ENCODE peak calls at places on chromosomes 4 and X, in nine cellular contexts. One of them, this sample, is unnamed.

GRCh38 chr4:55947254-55947882 is 1.4 kb upstream of the CEP135 start:
- DNase-seq in OCI-LY7: peak
- DNase-seq in GM20000: peak
- DNase-seq in caudate nucleus: no peak
- DNase-seq in upper lobe of right lung: no peak
- DNase-seq in Ammon's horn: no peak
- DNase-seq in activated gamma-delta T cell treated with Interleukin-2 at 50 U/mL for 16 hours: no peak
- DNase-seq in activated CD8-positive, alpha-beta memory T cell treated with anti-CD3 and anti-CD28 coated beads, Interleukin-2, amount 50 U/mL, for 48 hours: no peak
- DNase-seq in NCI-H2029 treated with DMSO at 0.1 percent for 48 hours: no peak
- DNase-seq in this sample: peak

GRCh38 chr4:107034091-107034698 is 1.9 kb downstream of the DKK2 start:
- DNase-seq in OCI-LY7: no peak
- DNase-seq in GM20000: no peak
- DNase-seq in caudate nucleus: peak
- DNase-seq in upper lobe of right lung: peak
- DNase-seq in Ammon's horn: peak
- DNase-seq in activated gamma-delta T cell treated with Interleukin-2 at 50 U/mL for 16 hours: no peak
- DNase-seq in activated CD8-positive, alpha-beta memory T cell treated with anti-CD3 and anti-CD28 coated beads, Interleukin-2, amount 50 U/mL, for 48 hours: peak
- DNase-seq in NCI-H2029 treated with DMSO at 0.1 percent for 48 hours: no peak
- DNase-seq in this sample: no peak

GRCh38 chr4:128880662-128881061 is 71.2 kb downstream of the JADE1 start:
- DNase-seq in OCI-LY7: no peak
- DNase-seq in GM20000: no peak
- DNase-seq in caudate nucleus: no peak
- DNase-seq in upper lobe of right lung: no peak
- DNase-seq in Ammon's horn: no peak
- DNase-seq in activated gamma-delta T cell treated with Interleukin-2 at 50 U/mL for 16 hours: no peak
- DNase-seq in activated CD8-positive, alpha-beta memory T cell treated with anti-CD3 and anti-CD28 coated beads, Interleukin-2, amount 50 U/mL, for 48 hours: no peak
- DNase-seq in NCI-H2029 treated with DMSO at 0.1 percent for 48 hours: no peak
- DNase-seq in this sample: no peak

GRCh38 chrX:77628294-77629025 is 157.6 kb downstream of the ATRX start:
- DNase-seq in OCI-LY7: no peak
- DNase-seq in GM20000: no peak
- DNase-seq in caudate nucleus: no peak
- DNase-seq in upper lobe of right lung: no peak
- DNase-seq in Ammon's horn: no peak
- DNase-seq in activated gamma-delta T cell treated with Interleukin-2 at 50 U/mL for 16 hours: no peak
- DNase-seq in activated CD8-positive, alpha-beta memory T cell treated with anti-CD3 and anti-CD28 coated beads, Interleukin-2, amount 50 U/mL, for 48 hours: no peak
- DNase-seq in NCI-H2029 treated with DMSO at 0.1 percent for 48 hours: no peak
- DNase-seq in this sample: no peak

GRCh38 chr4:144650311-144650820 is 4.4 kb downstream of the HHIP start:
- DNase-seq in OCI-LY7: no peak
- DNase-seq in GM20000: no peak
- DNase-seq in caudate nucleus: no peak
- DNase-seq in upper lobe of right lung: no peak
- DNase-seq in Ammon's horn: no peak
- DNase-seq in activated gamma-delta T cell treated with Interleukin-2 at 50 U/mL for 16 hours: no peak
- DNase-seq in activated CD8-positive, alpha-beta memory T cell treated with anti-CD3 and anti-CD28 coated beads, Interleukin-2, amount 50 U/mL, for 48 hours: no peak
- DNase-seq in NCI-H2029 treated with DMSO at 0.1 percent for 48 hours: no peak
- DNase-seq in this sample: no peak

GRCh38 chr4:80492761-80493160 is 157.2 kb downstream of the CFAP299 start:
- DNase-seq in OCI-LY7: peak
- DNase-seq in GM20000: no peak
- DNase-seq in caudate nucleus: no peak
- DNase-seq in upper lobe of right lung: no peak
- DNase-seq in Ammon's horn: no peak
- DNase-seq in activated gamma-delta T cell treated with Interleukin-2 at 50 U/mL for 16 hours: peak
- DNase-seq in activated CD8-positive, alpha-beta memory T cell treated with anti-CD3 and anti-CD28 coated beads, Interleukin-2, amount 50 U/mL, for 48 hours: no peak
- DNase-seq in NCI-H2029 treated with DMSO at 0.1 percent for 48 hours: no peak
- DNase-seq in this sample: no peak

GRCh38 chr4:147678796-147679549 is 5.0 kb downstream of the PRMT9 start:
- DNase-seq in OCI-LY7: peak
- DNase-seq in GM20000: no peak
- DNase-seq in caudate nucleus: no peak
- DNase-seq in upper lobe of right lung: no peak
- DNase-seq in Ammon's horn: no peak
- DNase-seq in activated gamma-delta T cell treated with Interleukin-2 at 50 U/mL for 16 hours: no peak
- DNase-seq in activated CD8-positive, alpha-beta memory T cell treated with anti-CD3 and anti-CD28 coated beads, Interleukin-2, amount 50 U/mL, for 48 hours: no peak
- DNase-seq in NCI-H2029 treated with DMSO at 0.1 percent for 48 hours: no peak
- DNase-seq in this sample: no peak

GRCh38 chr4:6461301-6462165 is 10.9 kb downstream of the PPP2R2C start:
- DNase-seq in OCI-LY7: no peak
- DNase-seq in GM20000: no peak
- DNase-seq in caudate nucleus: no peak
- DNase-seq in upper lobe of right lung: peak
- DNase-seq in Ammon's horn: no peak
- DNase-seq in activated gamma-delta T cell treated with Interleukin-2 at 50 U/mL for 16 hours: no peak
- DNase-seq in activated CD8-positive, alpha-beta memory T cell treated with anti-CD3 and anti-CD28 coated beads, Interleukin-2, amount 50 U/mL, for 48 hours: peak
- DNase-seq in NCI-H2029 treated with DMSO at 0.1 percent for 48 hours: no peak
- DNase-seq in this sample: no peak

GRCh38 chrX:118181030-118181429 is 64.4 kb upstream of the KLHL13 start:
- DNase-seq in OCI-LY7: no peak
- DNase-seq in GM20000: no peak
- DNase-seq in caudate nucleus: no peak
- DNase-seq in upper lobe of right lung: no peak
- DNase-seq in Ammon's horn: no peak
- DNase-seq in activated gamma-delta T cell treated with Interleukin-2 at 50 U/mL for 16 hours: no peak
- DNase-seq in activated CD8-positive, alpha-beta memory T cell treated with anti-CD3 and anti-CD28 coated beads, Interleukin-2, amount 50 U/mL, for 48 hours: no peak
- DNase-seq in NCI-H2029 treated with DMSO at 0.1 percent for 48 hours: no peak
- DNase-seq in this sample: no peak

GRCh38 chr4:14193601-14194000 is 566.1 kb upstream of the BOD1L1 start:
- DNase-seq in OCI-LY7: no peak
- DNase-seq in GM20000: no peak
- DNase-seq in caudate nucleus: no peak
- DNase-seq in upper lobe of right lung: no peak
- DNase-seq in Ammon's horn: no peak
- DNase-seq in activated gamma-delta T cell treated with Interleukin-2 at 50 U/mL for 16 hours: no peak
- DNase-seq in activated CD8-positive, alpha-beta memory T cell treated with anti-CD3 and anti-CD28 coated beads, Interleukin-2, amount 50 U/mL, for 48 hours: no peak
- DNase-seq in NCI-H2029 treated with DMSO at 0.1 percent for 48 hours: no peak
- DNase-seq in this sample: no peak

GRCh38 chr4:189081831-189082230 is 858.8 kb upstream of the FRG1 start:
- DNase-seq in OCI-LY7: no peak
- DNase-seq in GM20000: no peak
- DNase-seq in caudate nucleus: no peak
- DNase-seq in upper lobe of right lung: no peak
- DNase-seq in Ammon's horn: no peak
- DNase-seq in activated gamma-delta T cell treated with Interleukin-2 at 50 U/mL for 16 hours: no peak
- DNase-seq in activated CD8-positive, alpha-beta memory T cell treated with anti-CD3 and anti-CD28 coated beads, Interleukin-2, amount 50 U/mL, for 48 hours: no peak
- DNase-seq in NCI-H2029 treated with DMSO at 0.1 percent for 48 hours: no peak
- DNase-seq in this sample: no peak

GRCh38 chrX:127030011-127030738 is 210.6 kb downstream of the PRR32 start:
- DNase-seq in OCI-LY7: no peak
- DNase-seq in GM20000: no peak
- DNase-seq in caudate nucleus: no peak
- DNase-seq in upper lobe of right lung: no peak
- DNase-seq in Ammon's horn: no peak
- DNase-seq in activated gamma-delta T cell treated with Interleukin-2 at 50 U/mL for 16 hours: no peak
- DNase-seq in activated CD8-positive, alpha-beta memory T cell treated with anti-CD3 and anti-CD28 coated beads, Interleukin-2, amount 50 U/mL, for 48 hours: no peak
- DNase-seq in NCI-H2029 treated with DMSO at 0.1 percent for 48 hours: no peak
- DNase-seq in this sample: no peak

GRCh38 chr4:14667624-14668295 is 334.5 kb upstream of the CPEB2 start:
- DNase-seq in OCI-LY7: no peak
- DNase-seq in GM20000: no peak
- DNase-seq in caudate nucleus: no peak
- DNase-seq in upper lobe of right lung: no peak
- DNase-seq in Ammon's horn: peak
- DNase-seq in activated gamma-delta T cell treated with Interleukin-2 at 50 U/mL for 16 hours: no peak
- DNase-seq in activated CD8-positive, alpha-beta memory T cell treated with anti-CD3 and anti-CD28 coated beads, Interleukin-2, amount 50 U/mL, for 48 hours: no peak
- DNase-seq in NCI-H2029 treated with DMSO at 0.1 percent for 48 hours: no peak
- DNase-seq in this sample: no peak

GRCh38 chrX:32749075-32749474 is 462.3 kb downstream of the DMD start:
- DNase-seq in OCI-LY7: no peak
- DNase-seq in GM20000: no peak
- DNase-seq in caudate nucleus: no peak
- DNase-seq in upper lobe of right lung: no peak
- DNase-seq in Ammon's horn: no peak
- DNase-seq in activated gamma-delta T cell treated with Interleukin-2 at 50 U/mL for 16 hours: no peak
- DNase-seq in activated CD8-positive, alpha-beta memory T cell treated with anti-CD3 and anti-CD28 coated beads, Interleukin-2, amount 50 U/mL, for 48 hours: no peak
- DNase-seq in NCI-H2029 treated with DMSO at 0.1 percent for 48 hours: no peak
- DNase-seq in this sample: no peak

GRCh38 chr4:127533028-127533700 is 99.6 kb upstream of the INTU start:
- DNase-seq in OCI-LY7: no peak
- DNase-seq in GM20000: no peak
- DNase-seq in caudate nucleus: no peak
- DNase-seq in upper lobe of right lung: no peak
- DNase-seq in Ammon's horn: no peak
- DNase-seq in activated gamma-delta T cell treated with Interleukin-2 at 50 U/mL for 16 hours: no peak
- DNase-seq in activated CD8-positive, alpha-beta memory T cell treated with anti-CD3 and anti-CD28 coated beads, Interleukin-2, amount 50 U/mL, for 48 hours: no peak
- DNase-seq in NCI-H2029 treated with DMSO at 0.1 percent for 48 hours: no peak
- DNase-seq in this sample: no peak

GRCh38 chrX:71215335-71215912 is 7.6 kb upstream of the GJB1 start:
- DNase-seq in OCI-LY7: no peak
- DNase-seq in GM20000: no peak
- DNase-seq in caudate nucleus: no peak
- DNase-seq in upper lobe of right lung: no peak
- DNase-seq in Ammon's horn: no peak
- DNase-seq in activated gamma-delta T cell treated with Interleukin-2 at 50 U/mL for 16 hours: no peak
- DNase-seq in activated CD8-positive, alpha-beta memory T cell treated with anti-CD3 and anti-CD28 coated beads, Interleukin-2, amount 50 U/mL, for 48 hours: no peak
- DNase-seq in NCI-H2029 treated with DMSO at 0.1 percent for 48 hours: no peak
- DNase-seq in this sample: no peak

GRCh38 chrX:2715066-2715600 is 24.0 kb downstream of the CD99 start:
- DNase-seq in OCI-LY7: no peak
- DNase-seq in GM20000: no peak
- DNase-seq in caudate nucleus: no peak
- DNase-seq in upper lobe of right lung: no peak
- DNase-seq in Ammon's horn: no peak
- DNase-seq in activated gamma-delta T cell treated with Interleukin-2 at 50 U/mL for 16 hours: no peak
- DNase-seq in activated CD8-positive, alpha-beta memory T cell treated with anti-CD3 and anti-CD28 coated beads, Interleukin-2, amount 50 U/mL, for 48 hours: no peak
- DNase-seq in NCI-H2029 treated with DMSO at 0.1 percent for 48 hours: no peak
- DNase-seq in this sample: no peak

GRCh38 chr4:70197842-70198241 is 2.3 kb downstream of the ODAM start:
- DNase-seq in OCI-LY7: no peak
- DNase-seq in GM20000: no peak
- DNase-seq in caudate nucleus: no peak
- DNase-seq in upper lobe of right lung: peak
- DNase-seq in Ammon's horn: no peak
- DNase-seq in activated gamma-delta T cell treated with Interleukin-2 at 50 U/mL for 16 hours: no peak
- DNase-seq in activated CD8-positive, alpha-beta memory T cell treated with anti-CD3 and anti-CD28 coated beads, Interleukin-2, amount 50 U/mL, for 48 hours: no peak
- DNase-seq in NCI-H2029 treated with DMSO at 0.1 percent for 48 hours: no peak
- DNase-seq in this sample: no peak

GRCh38 chr4:1533501-1534064 is 127.3 kb upstream of the NKX1-1 start:
- DNase-seq in OCI-LY7: no peak
- DNase-seq in GM20000: no peak
- DNase-seq in caudate nucleus: no peak
- DNase-seq in upper lobe of right lung: no peak
- DNase-seq in Ammon's horn: no peak
- DNase-seq in activated gamma-delta T cell treated with Interleukin-2 at 50 U/mL for 16 hours: no peak
- DNase-seq in activated CD8-positive, alpha-beta memory T cell treated with anti-CD3 and anti-CD28 coated beads, Interleukin-2, amount 50 U/mL, for 48 hours: no peak
- DNase-seq in NCI-H2029 treated with DMSO at 0.1 percent for 48 hours: no peak
- DNase-seq in this sample: no peak

GRCh38 chr4:155891058-155891457 is 12.4 kb upstream of the TDO2 start:
- DNase-seq in OCI-LY7: no peak
- DNase-seq in GM20000: no peak
- DNase-seq in caudate nucleus: no peak
- DNase-seq in upper lobe of right lung: no peak
- DNase-seq in Ammon's horn: no peak
- DNase-seq in activated gamma-delta T cell treated with Interleukin-2 at 50 U/mL for 16 hours: no peak
- DNase-seq in activated CD8-positive, alpha-beta memory T cell treated with anti-CD3 and anti-CD28 coated beads, Interleukin-2, amount 50 U/mL, for 48 hours: no peak
- DNase-seq in NCI-H2029 treated with DMSO at 0.1 percent for 48 hours: no peak
- DNase-seq in this sample: no peak

GRCh38 chrX:1020634-1021166 is 191.7 kb downstream of the CRLF2 start:
- DNase-seq in OCI-LY7: no peak
- DNase-seq in GM20000: no peak
- DNase-seq in caudate nucleus: no peak
- DNase-seq in upper lobe of right lung: no peak
- DNase-seq in Ammon's horn: no peak
- DNase-seq in activated gamma-delta T cell treated with Interleukin-2 at 50 U/mL for 16 hours: no peak
- DNase-seq in activated CD8-positive, alpha-beta memory T cell treated with anti-CD3 and anti-CD28 coated beads, Interleukin-2, amount 50 U/mL, for 48 hours: no peak
- DNase-seq in NCI-H2029 treated with DMSO at 0.1 percent for 48 hours: no peak
- DNase-seq in this sample: no peak

GRCh38 chr4:85107553-85107952 is 141.1 kb upstream of the WDFY3 start:
- DNase-seq in OCI-LY7: no peak
- DNase-seq in GM20000: no peak
- DNase-seq in caudate nucleus: no peak
- DNase-seq in upper lobe of right lung: no peak
- DNase-seq in Ammon's horn: no peak
- DNase-seq in activated gamma-delta T cell treated with Interleukin-2 at 50 U/mL for 16 hours: no peak
- DNase-seq in activated CD8-positive, alpha-beta memory T cell treated with anti-CD3 and anti-CD28 coated beads, Interleukin-2, amount 50 U/mL, for 48 hours: no peak
- DNase-seq in NCI-H2029 treated with DMSO at 0.1 percent for 48 hours: no peak
- DNase-seq in this sample: no peak

GRCh38 chr4:59060002-59060846 is 1950.0 kb upstream of the IGFBP7 start:
- DNase-seq in OCI-LY7: no peak
- DNase-seq in GM20000: no peak
- DNase-seq in caudate nucleus: no peak
- DNase-seq in upper lobe of right lung: peak
- DNase-seq in Ammon's horn: no peak
- DNase-seq in activated gamma-delta T cell treated with Interleukin-2 at 50 U/mL for 16 hours: no peak
- DNase-seq in activated CD8-positive, alpha-beta memory T cell treated with anti-CD3 and anti-CD28 coated beads, Interleukin-2, amount 50 U/mL, for 48 hours: no peak
- DNase-seq in NCI-H2029 treated with DMSO at 0.1 percent for 48 hours: no peak
- DNase-seq in this sample: no peak

GRCh38 chr4:62279689-62280088 is 1079.6 kb downstream of the ADGRL3 start:
- DNase-seq in OCI-LY7: no peak
- DNase-seq in GM20000: no peak
- DNase-seq in caudate nucleus: no peak
- DNase-seq in upper lobe of right lung: no peak
- DNase-seq in Ammon's horn: no peak
- DNase-seq in activated gamma-delta T cell treated with Interleukin-2 at 50 U/mL for 16 hours: no peak
- DNase-seq in activated CD8-positive, alpha-beta memory T cell treated with anti-CD3 and anti-CD28 coated beads, Interleukin-2, amount 50 U/mL, for 48 hours: no peak
- DNase-seq in NCI-H2029 treated with DMSO at 0.1 percent for 48 hours: no peak
- DNase-seq in this sample: no peak

GRCh38 chr4:60656171-60656570 is 544.0 kb upstream of the ADGRL3 start:
- DNase-seq in OCI-LY7: no peak
- DNase-seq in GM20000: no peak
- DNase-seq in caudate nucleus: no peak
- DNase-seq in upper lobe of right lung: no peak
- DNase-seq in Ammon's horn: no peak
- DNase-seq in activated gamma-delta T cell treated with Interleukin-2 at 50 U/mL for 16 hours: no peak
- DNase-seq in activated CD8-positive, alpha-beta memory T cell treated with anti-CD3 and anti-CD28 coated beads, Interleukin-2, amount 50 U/mL, for 48 hours: no peak
- DNase-seq in NCI-H2029 treated with DMSO at 0.1 percent for 48 hours: no peak
- DNase-seq in this sample: no peak

GRCh38 chr4:181261279-181261678 is 981.9 kb upstream of the TENM3 start:
- DNase-seq in OCI-LY7: peak
- DNase-seq in GM20000: no peak
- DNase-seq in caudate nucleus: no peak
- DNase-seq in upper lobe of right lung: no peak
- DNase-seq in Ammon's horn: peak
- DNase-seq in activated gamma-delta T cell treated with Interleukin-2 at 50 U/mL for 16 hours: no peak
- DNase-seq in activated CD8-positive, alpha-beta memory T cell treated with anti-CD3 and anti-CD28 coated beads, Interleukin-2, amount 50 U/mL, for 48 hours: no peak
- DNase-seq in NCI-H2029 treated with DMSO at 0.1 percent for 48 hours: no peak
- DNase-seq in this sample: no peak

GRCh38 chrX:13898084-13898483 is 81.2 kb upstream of the GPM6B start:
- DNase-seq in OCI-LY7: peak
- DNase-seq in GM20000: peak
- DNase-seq in caudate nucleus: no peak
- DNase-seq in upper lobe of right lung: no peak
- DNase-seq in Ammon's horn: peak
- DNase-seq in activated gamma-delta T cell treated with Interleukin-2 at 50 U/mL for 16 hours: no peak
- DNase-seq in activated CD8-positive, alpha-beta memory T cell treated with anti-CD3 and anti-CD28 coated beads, Interleukin-2, amount 50 U/mL, for 48 hours: no peak
- DNase-seq in NCI-H2029 treated with DMSO at 0.1 percent for 48 hours: no peak
- DNase-seq in this sample: no peak

GRCh38 chr4:114137984-114138383 is 158.5 kb upstream of the ARSJ start:
- DNase-seq in OCI-LY7: no peak
- DNase-seq in GM20000: no peak
- DNase-seq in caudate nucleus: no peak
- DNase-seq in upper lobe of right lung: no peak
- DNase-seq in Ammon's horn: no peak
- DNase-seq in activated gamma-delta T cell treated with Interleukin-2 at 50 U/mL for 16 hours: no peak
- DNase-seq in activated CD8-positive, alpha-beta memory T cell treated with anti-CD3 and anti-CD28 coated beads, Interleukin-2, amount 50 U/mL, for 48 hours: no peak
- DNase-seq in NCI-H2029 treated with DMSO at 0.1 percent for 48 hours: no peak
- DNase-seq in this sample: no peak

GRCh38 chrX:129876734-129877395 is 29.1 kb upstream of the UTP14A start:
- DNase-seq in OCI-LY7: no peak
- DNase-seq in GM20000: no peak
- DNase-seq in caudate nucleus: no peak
- DNase-seq in upper lobe of right lung: no peak
- DNase-seq in Ammon's horn: no peak
- DNase-seq in activated gamma-delta T cell treated with Interleukin-2 at 50 U/mL for 16 hours: no peak
- DNase-seq in activated CD8-positive, alpha-beta memory T cell treated with anti-CD3 and anti-CD28 coated beads, Interleukin-2, amount 50 U/mL, for 48 hours: no peak
- DNase-seq in NCI-H2029 treated with DMSO at 0.1 percent for 48 hours: peak
- DNase-seq in this sample: no peak

GRCh38 chrX:8919801-8920200 is 114.1 kb downstream of the FAM9B start:
- DNase-seq in OCI-LY7: no peak
- DNase-seq in GM20000: no peak
- DNase-seq in caudate nucleus: no peak
- DNase-seq in upper lobe of right lung: no peak
- DNase-seq in Ammon's horn: no peak
- DNase-seq in activated gamma-delta T cell treated with Interleukin-2 at 50 U/mL for 16 hours: no peak
- DNase-seq in activated CD8-positive, alpha-beta memory T cell treated with anti-CD3 and anti-CD28 coated beads, Interleukin-2, amount 50 U/mL, for 48 hours: no peak
- DNase-seq in NCI-H2029 treated with DMSO at 0.1 percent for 48 hours: no peak
- DNase-seq in this sample: no peak

GRCh38 chrX:10157545-10157944 is 770 bp downstream of the CLCN4 start:
- DNase-seq in OCI-LY7: no peak
- DNase-seq in GM20000: no peak
- DNase-seq in caudate nucleus: no peak
- DNase-seq in upper lobe of right lung: no peak
- DNase-seq in Ammon's horn: no peak
- DNase-seq in activated gamma-delta T cell treated with Interleukin-2 at 50 U/mL for 16 hours: no peak
- DNase-seq in activated CD8-positive, alpha-beta memory T cell treated with anti-CD3 and anti-CD28 coated beads, Interleukin-2, amount 50 U/mL, for 48 hours: no peak
- DNase-seq in NCI-H2029 treated with DMSO at 0.1 percent for 48 hours: no peak
- DNase-seq in this sample: no peak